ENCODE peak calls at places on chromosome 2, in nine cellular contexts. One of them, this sample, is unnamed.
A peak's percentile ranks its signal among the peaks of the same experiment; 100 is the strongest.

GRCh38 chr2:157871415-157871814 is 4.7 kb downstream of the ACVR1 start:
- DNase-seq in uterus: no peak
- DNase-seq in CD8-positive, alpha-beta memory T cell: no peak
- DNase-seq in AG04450: no peak
- DNase-seq in tibial nerve: no peak
- DNase-seq in H9: no peak
- DNase-seq in heart left ventricle: no peak
- DNase-seq in K562: no peak
- DNase-seq in esophagus squamous epithelium: no peak
- DNase-seq in this sample: no peak

GRCh38 chr2:28228419-28228995 is 164.2 kb upstream of the FOSL2 start:
- DNase-seq in uterus: no peak
- DNase-seq in heart left ventricle: no peak
- DNase-seq in tibial nerve: no peak
- DNase-seq in H9: no peak
- DNase-seq in K562: no peak
- DNase-seq in AG04450: no peak
- DNase-seq in esophagus squamous epithelium: no peak
- DNase-seq in CD8-positive, alpha-beta memory T cell: no peak
- DNase-seq in this sample: no peak

GRCh38 chr2:197915548-197916265 is 111.3 kb downstream of the PLCL1 start:
- DNase-seq in K562: no peak
- DNase-seq in H9: no peak
- DNase-seq in tibial nerve: no peak
- DNase-seq in CD8-positive, alpha-beta memory T cell: no peak
- DNase-seq in AG04450: peak; percentile 32
- DNase-seq in heart left ventricle: no peak
- DNase-seq in uterus: no peak
- DNase-seq in esophagus squamous epithelium: no peak
- DNase-seq in this sample: no peak

GRCh38 chr2:104746790-104747320 is 107.1 kb upstream of the POU3F3 start:
- DNase-seq in heart left ventricle: no peak
- DNase-seq in AG04450: no peak
- DNase-seq in esophagus squamous epithelium: no peak
- DNase-seq in CD8-positive, alpha-beta memory T cell: no peak
- DNase-seq in K562: no peak
- DNase-seq in tibial nerve: no peak
- DNase-seq in H9: no peak
- DNase-seq in uterus: no peak
- DNase-seq in this sample: no peak

GRCh38 chr2:10014418-10015190 is 28.7 kb upstream of the KLF11 start:
- DNase-seq in uterus: no peak
- DNase-seq in tibial nerve: no peak
- DNase-seq in esophagus squamous epithelium: no peak
- DNase-seq in H9: no peak
- DNase-seq in K562: no peak
- DNase-seq in AG04450: no peak
- DNase-seq in CD8-positive, alpha-beta memory T cell: no peak
- DNase-seq in heart left ventricle: peak; percentile 24
- DNase-seq in this sample: no peak

GRCh38 chr2:121634354-121635307 is 14.6 kb downstream of the CLASP1 start:
- DNase-seq in uterus: no peak
- DNase-seq in CD8-positive, alpha-beta memory T cell: no peak
- DNase-seq in esophagus squamous epithelium: no peak
- DNase-seq in H9: no peak
- DNase-seq in heart left ventricle: no peak
- DNase-seq in K562: no peak
- DNase-seq in AG04450: no peak
- DNase-seq in tibial nerve: no peak
- DNase-seq in this sample: no peak

GRCh38 chr2:80028051-80028450 is 276.5 kb downstream of the LRRTM1 start:
- DNase-seq in esophagus squamous epithelium: no peak
- DNase-seq in K562: no peak
- DNase-seq in AG04450: no peak
- DNase-seq in CD8-positive, alpha-beta memory T cell: no peak
- DNase-seq in tibial nerve: no peak
- DNase-seq in heart left ventricle: no peak
- DNase-seq in H9: no peak
- DNase-seq in uterus: no peak
- DNase-seq in this sample: no peak

GRCh38 chr2:8543412-8544167 is 138.3 kb upstream of the ID2 start:
- DNase-seq in K562: no peak
- DNase-seq in CD8-positive, alpha-beta memory T cell: peak; percentile 40
- DNase-seq in AG04450: peak; percentile 45
- DNase-seq in esophagus squamous epithelium: peak; percentile 34
- DNase-seq in H9: peak; percentile 22
- DNase-seq in heart left ventricle: peak; percentile 82
- DNase-seq in uterus: peak; percentile 28
- DNase-seq in tibial nerve: peak; percentile 33
- DNase-seq in this sample: peak; percentile 46

GRCh38 chr2:186855216-186855615 is 6.2 kb upstream of the ZSWIM2 start:
- DNase-seq in tibial nerve: no peak
- DNase-seq in H9: no peak
- DNase-seq in AG04450: no peak
- DNase-seq in esophagus squamous epithelium: no peak
- DNase-seq in K562: no peak
- DNase-seq in uterus: no peak
- DNase-seq in heart left ventricle: no peak
- DNase-seq in CD8-positive, alpha-beta memory T cell: no peak
- DNase-seq in this sample: no peak

GRCh38 chr2:68436270-68436669 is 30.8 kb downstream of the FBXO48 start:
- DNase-seq in AG04450: no peak
- DNase-seq in esophagus squamous epithelium: no peak
- DNase-seq in K562: no peak
- DNase-seq in uterus: no peak
- DNase-seq in CD8-positive, alpha-beta memory T cell: no peak
- DNase-seq in H9: no peak
- DNase-seq in heart left ventricle: no peak
- DNase-seq in tibial nerve: no peak
- DNase-seq in this sample: no peak

GRCh38 chr2:202072226-202072625 is 829 bp upstream of the KIAA2012 start:
- DNase-seq in K562: peak; percentile 32
- DNase-seq in H9: peak; percentile 56
- DNase-seq in CD8-positive, alpha-beta memory T cell: no peak
- DNase-seq in tibial nerve: no peak
- DNase-seq in esophagus squamous epithelium: no peak
- DNase-seq in uterus: no peak
- DNase-seq in heart left ventricle: no peak
- DNase-seq in AG04450: no peak
- DNase-seq in this sample: no peak

GRCh38 chr2:156589381-156590079 is 153.4 kb downstream of the GPD2 start:
- DNase-seq in AG04450: peak; percentile 11
- DNase-seq in K562: no peak
- DNase-seq in H9: no peak
- DNase-seq in esophagus squamous epithelium: no peak
- DNase-seq in heart left ventricle: no peak
- DNase-seq in tibial nerve: no peak
- DNase-seq in CD8-positive, alpha-beta memory T cell: no peak
- DNase-seq in uterus: peak; percentile 15
- DNase-seq in this sample: no peak

GRCh38 chr2:233145726-233146125 is 85.6 kb downstream of the INPP5D start:
- DNase-seq in uterus: no peak
- DNase-seq in esophagus squamous epithelium: no peak
- DNase-seq in AG04450: no peak
- DNase-seq in H9: no peak
- DNase-seq in tibial nerve: no peak
- DNase-seq in CD8-positive, alpha-beta memory T cell: no peak
- DNase-seq in heart left ventricle: no peak
- DNase-seq in K562: no peak
- DNase-seq in this sample: no peak

GRCh38 chr2:43241558-43241957 is 15.2 kb upstream of the ZFP36L2 start:
- DNase-seq in heart left ventricle: no peak
- DNase-seq in CD8-positive, alpha-beta memory T cell: no peak
- DNase-seq in K562: no peak
- DNase-seq in uterus: no peak
- DNase-seq in tibial nerve: no peak
- DNase-seq in AG04450: no peak
- DNase-seq in H9: no peak
- DNase-seq in esophagus squamous epithelium: no peak
- DNase-seq in this sample: no peak

GRCh38 chr2:47501374-47502200 is 98.6 kb downstream of the MSH2 start:
- DNase-seq in CD8-positive, alpha-beta memory T cell: no peak
- DNase-seq in esophagus squamous epithelium: no peak
- DNase-seq in tibial nerve: no peak
- DNase-seq in K562: no peak
- DNase-seq in AG04450: no peak
- DNase-seq in uterus: no peak
- DNase-seq in heart left ventricle: no peak
- DNase-seq in H9: no peak
- DNase-seq in this sample: no peak
- H3K9me3 ChIP-seq in CD8-positive, alpha-beta memory T cell: peaks cover 6% of the 10 kb centered on the region
- H3K9me3 ChIP-seq in esophagus squamous epithelium: peaks cover 23% of the 10 kb centered on the region
- H3K9me3 ChIP-seq in tibial nerve: no peaks in the 10 kb centered on the region
- H3K9me3 ChIP-seq in K562: peaks cover 9% of the 10 kb centered on the region
- H3K9me3 ChIP-seq in AG04450: peaks cover 24% of the 10 kb centered on the region
- H3K9me3 ChIP-seq in uterus: no peaks in the 10 kb centered on the region
- H3K9me3 ChIP-seq in heart left ventricle: peaks cover 11% of the 10 kb centered on the region
- H3K9me3 ChIP-seq in H9: peaks cover 41% of the 10 kb centered on the region
- H3K9me3 ChIP-seq in this sample: peaks cover 6% of the 10 kb centered on the region

GRCh38 chr2:229050063-229050635 is 220.9 kb downstream of the PID1 start:
- DNase-seq in uterus: no peak
- DNase-seq in H9: no peak
- DNase-seq in tibial nerve: no peak
- DNase-seq in AG04450: no peak
- DNase-seq in K562: no peak
- DNase-seq in CD8-positive, alpha-beta memory T cell: no peak
- DNase-seq in esophagus squamous epithelium: no peak
- DNase-seq in heart left ventricle: no peak
- DNase-seq in this sample: no peak
- H3K9me3 ChIP-seq in uterus: no peaks in the 10 kb centered on the region
- H3K9me3 ChIP-seq in H9: no peaks in the 10 kb centered on the region
- H3K9me3 ChIP-seq in tibial nerve: no peaks in the 10 kb centered on the region
- H3K9me3 ChIP-seq in AG04450: no peaks in the 10 kb centered on the region
- H3K9me3 ChIP-seq in K562: no peaks in the 10 kb centered on the region
- H3K9me3 ChIP-seq in CD8-positive, alpha-beta memory T cell: no peaks in the 10 kb centered on the region
- H3K9me3 ChIP-seq in esophagus squamous epithelium: no peaks in the 10 kb centered on the region
- H3K9me3 ChIP-seq in heart left ventricle: no peaks in the 10 kb centered on the region
- H3K9me3 ChIP-seq in this sample: peaks cover 3% of the 10 kb centered on the region

GRCh38 chr2:147122944-147123343 is 721.9 kb upstream of the ACVR2A start:
- DNase-seq in heart left ventricle: no peak
- DNase-seq in tibial nerve: no peak
- DNase-seq in uterus: no peak
- DNase-seq in K562: no peak
- DNase-seq in CD8-positive, alpha-beta memory T cell: no peak
- DNase-seq in AG04450: no peak
- DNase-seq in esophagus squamous epithelium: no peak
- DNase-seq in H9: no peak
- DNase-seq in this sample: no peak
- H3K9me3 ChIP-seq in heart left ventricle: peaks cover 8% of the 10 kb centered on the region
- H3K9me3 ChIP-seq in tibial nerve: no peaks in the 10 kb centered on the region
- H3K9me3 ChIP-seq in uterus: no peaks in the 10 kb centered on the region
- H3K9me3 ChIP-seq in K562: no peaks in the 10 kb centered on the region
- H3K9me3 ChIP-seq in CD8-positive, alpha-beta memory T cell: no peaks in the 10 kb centered on the region
- H3K9me3 ChIP-seq in AG04450: no peaks in the 10 kb centered on the region
- H3K9me3 ChIP-seq in esophagus squamous epithelium: no peaks in the 10 kb centered on the region
- H3K9me3 ChIP-seq in H9: peaks cover 16% of the 10 kb centered on the region
- H3K9me3 ChIP-seq in this sample: no peaks in the 10 kb centered on the region

DNA sequence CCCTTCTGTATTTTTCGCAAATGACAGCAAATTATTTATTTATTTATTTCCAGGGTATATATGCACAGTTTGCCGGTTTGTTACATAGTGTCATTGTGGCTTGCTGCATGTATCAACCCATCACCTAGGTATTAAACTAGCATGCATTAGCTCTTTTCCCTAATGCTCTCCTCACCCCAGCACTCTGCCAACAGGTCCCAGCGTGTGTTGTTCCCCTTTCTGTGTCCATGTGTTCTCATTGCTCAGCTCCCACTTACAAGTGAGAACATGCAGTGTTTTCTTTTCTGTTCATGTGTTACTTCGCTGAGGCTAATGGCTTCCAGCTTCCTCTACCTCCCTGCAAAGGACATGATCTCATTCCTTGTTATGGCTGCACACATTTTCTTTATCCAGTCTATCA is 592.3 kb downstream of the TRIB2 start:
- DNase-seq in esophagus squamous epithelium: no peak
- DNase-seq in AG04450: no peak
- DNase-seq in K562: no peak
- DNase-seq in CD8-positive, alpha-beta memory T cell: no peak
- DNase-seq in heart left ventricle: no peak
- DNase-seq in tibial nerve: no peak
- DNase-seq in H9: no peak
- DNase-seq in uterus: no peak
- DNase-seq in this sample: no peak
- H3K9me3 ChIP-seq in esophagus squamous epithelium: peaks cover 6% of the 10 kb centered on the region
- H3K9me3 ChIP-seq in AG04450: peaks cover 14% of the 10 kb centered on the region
- H3K9me3 ChIP-seq in K562: no peaks in the 10 kb centered on the region
- H3K9me3 ChIP-seq in CD8-positive, alpha-beta memory T cell: no peaks in the 10 kb centered on the region
- H3K9me3 ChIP-seq in heart left ventricle: peaks cover 3% of the 10 kb centered on the region
- H3K9me3 ChIP-seq in tibial nerve: no peaks in the 10 kb centered on the region
- H3K9me3 ChIP-seq in H9: no peaks in the 10 kb centered on the region
- H3K9me3 ChIP-seq in uterus: no peaks in the 10 kb centered on the region
- H3K9me3 ChIP-seq in this sample: no peaks in the 10 kb centered on the region

GRCh38 chr2:39708003-39708402 is 42.3 kb downstream of the TMEM178A start:
- DNase-seq in K562: no peak
- DNase-seq in esophagus squamous epithelium: no peak
- DNase-seq in CD8-positive, alpha-beta memory T cell: no peak
- DNase-seq in H9: no peak
- DNase-seq in tibial nerve: no peak
- DNase-seq in heart left ventricle: no peak
- DNase-seq in AG04450: no peak
- DNase-seq in uterus: no peak
- DNase-seq in this sample: no peak
- H3K9me3 ChIP-seq in K562: peaks cover 1% of the 10 kb centered on the region
- H3K9me3 ChIP-seq in esophagus squamous epithelium: no peaks in the 10 kb centered on the region
- H3K9me3 ChIP-seq in CD8-positive, alpha-beta memory T cell: no peaks in the 10 kb centered on the region
- H3K9me3 ChIP-seq in H9: no peaks in the 10 kb centered on the region
- H3K9me3 ChIP-seq in tibial nerve: no peaks in the 10 kb centered on the region
- H3K9me3 ChIP-seq in heart left ventricle: no peaks in the 10 kb centered on the region
- H3K9me3 ChIP-seq in AG04450: no peaks in the 10 kb centered on the region
- H3K9me3 ChIP-seq in uterus: no peaks in the 10 kb centered on the region
- H3K9me3 ChIP-seq in this sample: no peaks in the 10 kb centered on the region

DNA sequence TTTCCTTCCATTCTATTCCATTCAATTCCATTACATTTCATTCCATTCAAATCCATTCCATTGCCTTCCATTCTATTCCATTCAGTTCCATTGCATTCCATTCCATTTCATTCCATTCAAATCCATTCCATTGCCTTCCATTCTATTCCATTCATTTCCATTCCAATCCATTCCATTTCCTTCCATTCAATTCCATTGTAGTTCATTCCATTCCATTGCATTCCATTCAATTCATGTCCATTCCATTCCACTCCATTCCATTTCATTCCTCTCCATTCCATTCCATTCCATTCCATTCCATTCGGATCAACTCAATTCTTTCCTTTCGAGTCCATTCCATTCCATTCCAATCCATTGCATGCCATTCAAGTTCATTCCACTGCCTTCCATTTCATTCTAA is 1128.3 kb downstream of the RPIA start:
- DNase-seq in uterus: no peak
- DNase-seq in H9: no peak
- DNase-seq in K562: no peak
- DNase-seq in heart left ventricle: no peak
- DNase-seq in tibial nerve: no peak
- DNase-seq in esophagus squamous epithelium: no peak
- DNase-seq in CD8-positive, alpha-beta memory T cell: no peak
- DNase-seq in AG04450: no peak
- DNase-seq in this sample: no peak
- H3K9me3 ChIP-seq in uterus: peaks cover 25% of the 10 kb centered on the region
- H3K9me3 ChIP-seq in H9: no peaks in the 10 kb centered on the region
- H3K9me3 ChIP-seq in K562: peaks cover 11% of the 10 kb centered on the region
- H3K9me3 ChIP-seq in heart left ventricle: peaks cover 80% of the 10 kb centered on the region
- H3K9me3 ChIP-seq in tibial nerve: no peaks in the 10 kb centered on the region
- H3K9me3 ChIP-seq in esophagus squamous epithelium: peaks cover 83% of the 10 kb centered on the region
- H3K9me3 ChIP-seq in CD8-positive, alpha-beta memory T cell: peaks cover 18% of the 10 kb centered on the region
- H3K9me3 ChIP-seq in AG04450: peaks cover 81% of the 10 kb centered on the region
- H3K9me3 ChIP-seq in this sample: peaks cover 33% of the 10 kb centered on the region

GRCh38 chr2:223467194-223467593 is 135.0 kb downstream of the SCG2 start:
- DNase-seq in CD8-positive, alpha-beta memory T cell: no peak
- DNase-seq in esophagus squamous epithelium: no peak
- DNase-seq in AG04450: no peak
- DNase-seq in tibial nerve: no peak
- DNase-seq in uterus: no peak
- DNase-seq in K562: no peak
- DNase-seq in H9: no peak
- DNase-seq in heart left ventricle: no peak
- DNase-seq in this sample: no peak
- H3K9me3 ChIP-seq in CD8-positive, alpha-beta memory T cell: no peaks in the 10 kb centered on the region
- H3K9me3 ChIP-seq in esophagus squamous epithelium: no peaks in the 10 kb centered on the region
- H3K9me3 ChIP-seq in AG04450: peaks cover 6% of the 10 kb centered on the region
- H3K9me3 ChIP-seq in tibial nerve: no peaks in the 10 kb centered on the region
- H3K9me3 ChIP-seq in uterus: no peaks in the 10 kb centered on the region
- H3K9me3 ChIP-seq in K562: no peaks in the 10 kb centered on the region
- H3K9me3 ChIP-seq in H9: no peaks in the 10 kb centered on the region
- H3K9me3 ChIP-seq in heart left ventricle: no peaks in the 10 kb centered on the region
- H3K9me3 ChIP-seq in this sample: no peaks in the 10 kb centered on the region